ENCODE peak calls at places on chromosomes 4 and X, in nine cellular contexts. One of them, this sample, is unnamed.

GRCh38 chrX:19743386-19743785 is 144.0 kb downstream of the SH3KBP1 start:
- DNase-seq in GM12878: peak; percentile 70
- DNase-seq in A549: no peak
- DNase-seq in stomach: no peak
- DNase-seq in suprapubic skin: no peak
- DNase-seq in sigmoid colon: no peak
- DNase-seq in ovary: no peak
- DNase-seq in transverse colon: peak; percentile 17
- DNase-seq in K562: no peak
- DNase-seq in this sample: no peak

GRCh38 chr4:40924096-40924792 is 174.5 kb downstream of the NSUN7 start:
- DNase-seq in GM12878: peak; percentile 12
- DNase-seq in A549: peak; percentile 58
- DNase-seq in stomach: peak; percentile 64
- DNase-seq in suprapubic skin: no peak
- DNase-seq in sigmoid colon: no peak
- DNase-seq in ovary: peak; percentile 55
- DNase-seq in transverse colon: peak; percentile 63
- DNase-seq in K562: peak; percentile 80
- DNase-seq in this sample: peak; percentile 53

GRCh38 chr4:74189331-74190043 is 31.6 kb downstream of the MTHFD2L start:
- DNase-seq in GM12878: peak; percentile 25
- DNase-seq in A549: peak; percentile 69
- DNase-seq in stomach: no peak
- DNase-seq in suprapubic skin: no peak
- DNase-seq in sigmoid colon: no peak
- DNase-seq in ovary: no peak
- DNase-seq in transverse colon: no peak
- DNase-seq in K562: peak; percentile 35
- DNase-seq in this sample: no peak

GRCh38 chrX:1336331-1337143 is at the start of gene IL3RA:
- DNase-seq in GM12878: peak; percentile 52
- DNase-seq in A549: peak; percentile 45
- DNase-seq in stomach: no peak
- DNase-seq in suprapubic skin: no peak
- DNase-seq in sigmoid colon: peak; percentile 78
- DNase-seq in ovary: no peak
- DNase-seq in transverse colon: peak; percentile 57
- DNase-seq in K562: no peak
- DNase-seq in this sample: peak; percentile 59

GRCh38 chr4:140944539-140944938 is 188.4 kb upstream of the TBC1D9 start:
- DNase-seq in GM12878: no peak
- DNase-seq in A549: no peak
- DNase-seq in stomach: no peak
- DNase-seq in suprapubic skin: no peak
- DNase-seq in sigmoid colon: no peak
- DNase-seq in ovary: no peak
- DNase-seq in transverse colon: no peak
- DNase-seq in K562: no peak
- DNase-seq in this sample: no peak

GRCh38 chr4:108068422-108068821 is 78.7 kb downstream of the HADH start:
- DNase-seq in GM12878: no peak
- DNase-seq in A549: no peak
- DNase-seq in stomach: no peak
- DNase-seq in suprapubic skin: no peak
- DNase-seq in sigmoid colon: no peak
- DNase-seq in ovary: no peak
- DNase-seq in transverse colon: no peak
- DNase-seq in K562: no peak
- DNase-seq in this sample: no peak

GRCh38 chr4:5710962-5711478 is at the start of gene EVC:
- DNase-seq in GM12878: no peak
- DNase-seq in A549: peak; percentile 70
- DNase-seq in stomach: peak; percentile 62
- DNase-seq in suprapubic skin: peak; percentile 89
- DNase-seq in sigmoid colon: peak; percentile 94
- DNase-seq in ovary: peak; percentile 88
- DNase-seq in transverse colon: peak; percentile 63
- DNase-seq in K562: peak; percentile 36
- DNase-seq in this sample: peak; percentile 67

GRCh38 chrX:40922307-40922706 is 162.9 kb upstream of the USP9X start:
- DNase-seq in GM12878: no peak
- DNase-seq in A549: peak; percentile 63
- DNase-seq in stomach: no peak
- DNase-seq in suprapubic skin: no peak
- DNase-seq in sigmoid colon: no peak
- DNase-seq in ovary: no peak
- DNase-seq in transverse colon: no peak
- DNase-seq in K562: peak; percentile 32
- DNase-seq in this sample: no peak

GRCh38 chr4:13920901-13921300 is 293.4 kb upstream of the BOD1L1 start:
- DNase-seq in GM12878: no peak
- DNase-seq in A549: peak; percentile 93
- DNase-seq in stomach: no peak
- DNase-seq in suprapubic skin: no peak
- DNase-seq in sigmoid colon: peak; percentile 66
- DNase-seq in ovary: no peak
- DNase-seq in transverse colon: peak; percentile 24
- DNase-seq in K562: no peak
- DNase-seq in this sample: peak; percentile 15

GRCh38 chr4:63122955-63123354 is 1286.3 kb downstream of the TECRL start:
- DNase-seq in GM12878: no peak
- DNase-seq in A549: no peak
- DNase-seq in stomach: no peak
- DNase-seq in suprapubic skin: no peak
- DNase-seq in sigmoid colon: no peak
- DNase-seq in ovary: no peak
- DNase-seq in transverse colon: no peak
- DNase-seq in K562: no peak
- DNase-seq in this sample: no peak

GRCh38 chr4:4456351-4456750 is 69.4 kb downstream of the NSG1 start:
- DNase-seq in GM12878: no peak
- DNase-seq in A549: no peak
- DNase-seq in stomach: no peak
- DNase-seq in suprapubic skin: no peak
- DNase-seq in sigmoid colon: no peak
- DNase-seq in ovary: no peak
- DNase-seq in transverse colon: no peak
- DNase-seq in K562: no peak
- DNase-seq in this sample: no peak

GRCh38 chrX:41542151-41542935 is 95.2 kb downstream of the NYX start:
- DNase-seq in GM12878: no peak
- DNase-seq in A549: no peak
- DNase-seq in stomach: no peak
- DNase-seq in suprapubic skin: no peak
- DNase-seq in sigmoid colon: no peak
- DNase-seq in ovary: no peak
- DNase-seq in transverse colon: peak; percentile 13
- DNase-seq in K562: peak; percentile 13
- DNase-seq in this sample: no peak

GRCh38 chrX:46574337-46574940 is 874 bp downstream of the CHST7 start:
- DNase-seq in GM12878: no peak
- DNase-seq in A549: peak; percentile 48
- DNase-seq in stomach: no peak
- DNase-seq in suprapubic skin: no peak
- DNase-seq in sigmoid colon: no peak
- DNase-seq in ovary: peak; percentile 41
- DNase-seq in transverse colon: no peak
- DNase-seq in K562: no peak
- DNase-seq in this sample: no peak

GRCh38 chrX:144896323-144896722 is 351.0 kb upstream of the SPANXN1 start:
- DNase-seq in GM12878: no peak
- DNase-seq in A549: no peak
- DNase-seq in stomach: no peak
- DNase-seq in suprapubic skin: no peak
- DNase-seq in sigmoid colon: no peak
- DNase-seq in ovary: no peak
- DNase-seq in transverse colon: no peak
- DNase-seq in K562: peak; percentile 4
- DNase-seq in this sample: no peak

GRCh38 chr4:16092682-16093319 is 9.0 kb upstream of the PROM1 start:
- DNase-seq in GM12878: no peak
- DNase-seq in A549: no peak
- DNase-seq in stomach: no peak
- DNase-seq in suprapubic skin: no peak
- DNase-seq in sigmoid colon: no peak
- DNase-seq in ovary: no peak
- DNase-seq in transverse colon: no peak
- DNase-seq in K562: no peak
- DNase-seq in this sample: no peak

GRCh38 chr4:53914313-53915016 is 149.9 kb downstream of the CHIC2 start:
- DNase-seq in GM12878: no peak
- DNase-seq in A549: peak; percentile 73
- DNase-seq in stomach: peak; percentile 34
- DNase-seq in suprapubic skin: no peak
- DNase-seq in sigmoid colon: no peak
- DNase-seq in ovary: no peak
- DNase-seq in transverse colon: no peak
- DNase-seq in K562: no peak
- DNase-seq in this sample: no peak
- H3K4me1 ChIP-seq in GM12878: no peaks in the 10 kb centered on the region
- H3K4me1 ChIP-seq in A549: peaks cover 19% of the 10 kb centered on the region
- H3K4me1 ChIP-seq in stomach: no peaks in the 10 kb centered on the region
- H3K4me1 ChIP-seq in suprapubic skin: peaks cover 13% of the 10 kb centered on the region
- H3K4me1 ChIP-seq in sigmoid colon: no peaks in the 10 kb centered on the region
- H3K4me1 ChIP-seq in ovary: no peaks in the 10 kb centered on the region
- H3K4me1 ChIP-seq in transverse colon: no peaks in the 10 kb centered on the region
- H3K4me1 ChIP-seq in K562: no peaks in the 10 kb centered on the region
- H3K4me1 ChIP-seq in this sample: no peaks in the 10 kb centered on the region

DNA sequence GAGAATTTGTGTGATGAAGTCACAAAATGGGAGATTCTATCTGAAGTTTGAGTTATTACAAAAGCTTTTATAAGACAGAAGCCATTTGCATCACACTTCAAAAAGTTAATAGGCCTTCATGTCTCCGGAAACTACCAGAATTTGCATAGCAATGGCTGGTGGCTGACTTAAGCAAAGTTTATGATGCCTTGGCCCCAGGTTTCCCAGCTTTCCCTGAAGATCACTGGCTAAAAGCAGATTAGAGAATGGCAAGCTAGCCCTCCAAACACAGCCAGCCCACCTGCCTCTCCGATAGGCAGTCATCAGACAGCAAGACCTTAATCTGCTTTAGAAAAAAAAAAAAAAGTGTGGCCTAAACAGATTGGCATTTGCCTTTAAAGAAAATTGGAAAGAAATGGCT is 197.8 kb downstream of the HS3ST1 start:
- DNase-seq in GM12878: no peak
- DNase-seq in A549: no peak
- DNase-seq in stomach: no peak
- DNase-seq in suprapubic skin: no peak
- DNase-seq in sigmoid colon: no peak
- DNase-seq in ovary: no peak
- DNase-seq in transverse colon: no peak
- DNase-seq in K562: no peak
- DNase-seq in this sample: no peak
- TF ChIP-seq EP300 in GM12878: no peak
- TF ChIP-seq EP300 in A549: no peak
- TF ChIP-seq EP300 in stomach: no peak
- TF ChIP-seq EP300 in suprapubic skin: no peak
- TF ChIP-seq EP300 in sigmoid colon: no peak
- TF ChIP-seq EP300 in ovary: no peak
- TF ChIP-seq EP300 in transverse colon: no peak
- TF ChIP-seq EP300 in K562: no peak
- TF ChIP-seq EP300 in this sample: no peak

GRCh38 chrX:39822133-39822748 is 275.5 kb downstream of the BCOR start:
- DNase-seq in GM12878: no peak
- DNase-seq in A549: no peak
- DNase-seq in stomach: no peak
- DNase-seq in suprapubic skin: no peak
- DNase-seq in sigmoid colon: no peak
- DNase-seq in ovary: no peak
- DNase-seq in transverse colon: no peak
- DNase-seq in K562: no peak
- DNase-seq in this sample: no peak

GRCh38 chrX:39823424-39823823 is 274.3 kb downstream of the BCOR start:
- DNase-seq in GM12878: no peak
- DNase-seq in A549: no peak
- DNase-seq in stomach: no peak
- DNase-seq in suprapubic skin: no peak
- DNase-seq in sigmoid colon: no peak
- DNase-seq in ovary: no peak
- DNase-seq in transverse colon: no peak
- DNase-seq in K562: no peak
- DNase-seq in this sample: no peak

GRCh38 chrX:39821709-39822095 is 276.1 kb downstream of the BCOR start:
- DNase-seq in GM12878: no peak
- DNase-seq in A549: no peak
- DNase-seq in stomach: no peak
- DNase-seq in suprapubic skin: no peak
- DNase-seq in sigmoid colon: no peak
- DNase-seq in ovary: peak; percentile 46
- DNase-seq in transverse colon: no peak
- DNase-seq in K562: no peak
- DNase-seq in this sample: no peak

GRCh38 chrX:39819921-39820849 is 277.6 kb downstream of the BCOR start:
- DNase-seq in GM12878: no peak
- DNase-seq in A549: no peak
- DNase-seq in stomach: peak; percentile 29
- DNase-seq in suprapubic skin: no peak
- DNase-seq in sigmoid colon: no peak
- DNase-seq in ovary: peak; percentile 36
- DNase-seq in transverse colon: no peak
- DNase-seq in K562: no peak
- DNase-seq in this sample: peak; percentile 6

DNA sequence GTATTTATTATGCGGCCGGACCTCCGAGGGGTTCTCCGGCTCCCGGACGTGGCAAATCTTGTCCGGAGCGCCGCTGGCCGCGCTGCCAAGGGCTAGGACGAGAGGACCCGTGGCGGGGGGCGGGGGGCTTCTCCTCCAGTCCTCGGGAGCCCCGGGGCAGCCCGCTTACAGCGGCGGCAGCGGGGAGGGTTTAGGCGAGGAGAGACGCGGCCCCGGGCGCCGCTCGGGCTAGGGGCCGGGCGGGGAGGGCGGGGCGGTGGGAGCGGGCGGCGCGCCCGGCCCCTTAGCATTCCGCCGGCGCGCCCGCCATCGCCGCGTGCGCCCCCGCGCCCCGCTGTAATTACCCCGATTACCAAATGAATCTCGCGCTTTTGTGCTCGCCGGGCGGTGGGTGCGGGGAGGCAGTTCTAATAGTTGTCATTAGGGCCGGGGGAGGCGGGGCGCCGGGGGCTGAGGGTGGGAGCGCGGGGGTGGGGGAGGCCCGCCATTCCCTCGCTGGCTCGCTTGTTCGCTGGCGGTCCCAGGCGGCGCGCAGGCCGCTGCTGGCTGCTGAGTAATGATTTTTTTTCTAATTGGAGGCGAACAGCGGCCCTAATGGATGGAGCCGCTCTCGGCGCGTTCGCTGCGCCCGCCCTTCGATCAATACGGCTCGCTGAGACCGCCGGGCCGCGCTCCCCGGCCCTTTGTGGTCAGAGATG is 276.6 kb downstream of the BCOR start:
- DNase-seq in GM12878: no peak
- DNase-seq in A549: no peak
- DNase-seq in stomach: no peak
- DNase-seq in suprapubic skin: no peak
- DNase-seq in sigmoid colon: no peak
- DNase-seq in ovary: peak; percentile 65
- DNase-seq in transverse colon: no peak
- DNase-seq in K562: no peak
- DNase-seq in this sample: peak; percentile 17
- H3K4me3 ChIP-seq in GM12878: no peak overlapping the region
- H3K4me3 ChIP-seq in A549: peak overlapping the region; percentile 63
- H3K4me3 ChIP-seq in stomach: peak overlapping the region; percentile 39
- H3K4me3 ChIP-seq in suprapubic skin: peak overlapping the region; percentile 47
- H3K4me3 ChIP-seq in sigmoid colon: peak overlapping the region; percentile 49
- H3K4me3 ChIP-seq in ovary: peak overlapping the region; percentile 43
- H3K4me3 ChIP-seq in transverse colon: peak overlapping the region; percentile 16
- H3K4me3 ChIP-seq in K562: no peak overlapping the region
- H3K4me3 ChIP-seq in this sample: peak overlapping the region; percentile 54

GRCh38 chr4:153428816-153429592 is 37.2 kb upstream of the TMEM131L start:
- DNase-seq in GM12878: no peak
- DNase-seq in A549: no peak
- DNase-seq in stomach: no peak
- DNase-seq in suprapubic skin: no peak
- DNase-seq in sigmoid colon: peak; percentile 68
- DNase-seq in ovary: no peak
- DNase-seq in transverse colon: no peak
- DNase-seq in K562: no peak
- DNase-seq in this sample: no peak
- H3K4me1 ChIP-seq in GM12878: peaks cover 20% of the 10 kb centered on the region
- H3K4me1 ChIP-seq in A549: no peaks in the 10 kb centered on the region
- H3K4me1 ChIP-seq in stomach: peaks cover 6% of the 10 kb centered on the region
- H3K4me1 ChIP-seq in suprapubic skin: peaks cover 5% of the 10 kb centered on the region
- H3K4me1 ChIP-seq in sigmoid colon: peaks cover 29% of the 10 kb centered on the region
- H3K4me1 ChIP-seq in ovary: no peaks in the 10 kb centered on the region
- H3K4me1 ChIP-seq in transverse colon: no peaks in the 10 kb centered on the region
- H3K4me1 ChIP-seq in K562: peaks cover 9% of the 10 kb centered on the region
- H3K4me1 ChIP-seq in this sample: no peaks in the 10 kb centered on the region

This sample was measured in tibial nerve.